ENCODE peak calls at places on chromosomes 6 and 20, in seven cellular contexts. R is mesenchymal stem cell, L is H1, N is mesendoderm, F is H9, O is IMR-90, Y is trophoblast cell. K is an unnamed sample.

GRCh38 chr6:1756472-1757129 is 146.9 kb downstream of the FOXC1 start:
- DNase-seq in R (no peak), L (no peak), N (no peak), F (no peak), O (no peak), Y (peak), K (no peak)

GRCh38 chr6:27768556-27768955 is 143.6 kb downstream of the OR2B2 start:
- DNase-seq in R (no peak), L (no peak), N (no peak), F (no peak), O (no peak), Y (no peak), K (no peak)

GRCh38 chr6:112827793-112828192 is 480.7 kb downstream of the RFPL4B start:
- DNase-seq in R (no peak), L (no peak), N (no peak), F (no peak), O (no peak), Y (no peak), K (no peak)

GRCh38 chr6:154513601-154514320 is 3.3 kb upstream of the CNKSR3 start:
- DNase-seq in R (peak), L (no peak), N (peak), F (no peak), O (no peak), Y (peak), K (no peak)

GRCh38 chr6:169289671-169290408 is 36.2 kb upstream of the THBS2 start:
- DNase-seq in R (no peak), L (no peak), N (no peak), F (no peak), O (peak), Y (peak), K (no peak)

GRCh38 chr20:41299899-41300298 is 17.6 kb downstream of the ZHX3 start:
- DNase-seq in R (no peak), L (no peak), N (no peak), F (no peak), O (no peak), Y (peak), K (no peak)

GRCh38 chr6:45956663-45957062 is 59.0 kb downstream of the CLIC5 start:
- DNase-seq in R (no peak), L (no peak), N (no peak), F (no peak), O (no peak), Y (no peak), K (no peak)

GRCh38 chr20:33337531-33338165 is 54.6 kb downstream of the BPIFB1 start:
- DNase-seq in R (no peak), L (no peak), N (no peak), F (no peak), O (no peak), Y (no peak), K (no peak)

GRCh38 chr20:24816907-24817306 is 132.2 kb upstream of the CST7 start:
- DNase-seq in R (no peak), L (no peak), N (no peak), F (no peak), O (no peak), Y (peak), K (no peak)

GRCh38 chr6:85670573-85670972 is 27.9 kb upstream of the SYNCRIP start:
- DNase-seq in R (peak), L (no peak), N (no peak), F (no peak), O (peak), Y (no peak), K (no peak)

GRCh38 chr6:81819767-81820166 is 67.3 kb upstream of the TENT5A start:
- DNase-seq in R (no peak), L (no peak), N (no peak), F (no peak), O (no peak), Y (no peak), K (no peak)

GRCh38 chr6:155955038-155955437 is 499.4 kb upstream of the NOX3 start:
- DNase-seq in R (no peak), L (peak), N (peak), F (peak), O (no peak), Y (no peak), K (no peak)

GRCh38 chr6:129889580-129889979 is 28.5 kb upstream of the TMEM244 start:
- DNase-seq in R (peak), L (no peak), N (no peak), F (no peak), O (peak), Y (no peak), K (no peak)

GRCh38 chr6:80641591-80641990 is 535.1 kb downstream of the BCKDHB start:
- DNase-seq in R (peak), L (no peak), N (no peak), F (no peak), O (peak), Y (no peak), K (no peak)

GRCh38 chr20:53930651-53931504 is 139.5 kb downstream of the BCAS1 start:
- DNase-seq in R (no peak), L (no peak), N (no peak), F (no peak), O (peak), Y (peak), K (no peak)

GRCh38 chr6:45422541-45423110 is 44.9 kb upstream of the SUPT3H start:
- DNase-seq in R (peak), L (no peak), N (peak), F (peak), O (peak), Y (peak), K (peak)

GRCh38 chr6:47595785-47596184 is 102.6 kb upstream of the ADGRF4 start:
- DNase-seq in R (no peak), L (no peak), N (no peak), F (no peak), O (no peak), Y (peak), K (no peak)

GRCh38 chr20:15705975-15706374 is 867.3 kb downstream of the KIF16B start:
- DNase-seq in R (no peak), L (no peak), N (no peak), F (no peak), O (no peak), Y (no peak), K (no peak)

GRCh38 chr6:54283877-54284860 is 24.1 kb upstream of the TINAG start:
- DNase-seq in R (no peak), L (no peak), N (no peak), F (no peak), O (peak), Y (no peak), K (no peak)

GRCh38 chr20:64188682-64189529 is 24.7 kb downstream of the MYT1 start:
- DNase-seq in R (peak), L (peak), N (peak), F (peak), O (peak), Y (peak), K (peak)

GRCh38 chr6:88114838-88115237 is 51.3 kb downstream of the CNR1 start:
- DNase-seq in R (no peak), L (no peak), N (no peak), F (no peak), O (no peak), Y (no peak), K (no peak)

GRCh38 chr6:91716361-91716760 is 1129.5 kb upstream of the MAP3K7 start:
- DNase-seq in R (no peak), L (no peak), N (no peak), F (no peak), O (no peak), Y (no peak), K (no peak)

GRCh38 chr20:40497781-40498691 is 191.0 kb downstream of the MAFB start:
- DNase-seq in R (peak), L (no peak), N (no peak), F (no peak), O (no peak), Y (peak), K (no peak)

GRCh38 chr6:40588480-40588879 is 1.3 kb upstream of the LRFN2 start:
- DNase-seq in R (no peak), L (no peak), N (peak), F (no peak), O (no peak), Y (no peak), K (no peak)

GRCh38 chr6:84204011-84204410 is 23.4 kb downstream of the CEP162 start:
- DNase-seq in R (no peak), L (no peak), N (no peak), F (no peak), O (no peak), Y (no peak), K (no peak)

GRCh38 chr6:91633374-91634184 is 1046.7 kb upstream of the MAP3K7 start:
- DNase-seq in R (peak), L (no peak), N (peak), F (no peak), O (no peak), Y (no peak), K (peak)

GRCh38 chr6:90343581-90343980 is 46.9 kb upstream of the BACH2 start:
- DNase-seq in R (no peak), L (no peak), N (no peak), F (no peak), O (peak), Y (peak), K (no peak)

GRCh38 chr20:20732641-20733040 is 20.2 kb upstream of the RALGAPA2 start:
- DNase-seq in R (no peak), L (no peak), N (no peak), F (no peak), O (no peak), Y (no peak), K (no peak)

GRCh38 chr6:41723936-41724637 is 11.3 kb downstream of the TFEB start:
- DNase-seq in R (no peak), L (no peak), N (no peak), F (no peak), O (no peak), Y (no peak), K (no peak)

GRCh38 chr6:158068893-158069799 is 87.5 kb downstream of the SYNJ2 start:
- DNase-seq in R (peak), L (no peak), N (peak), F (no peak), O (peak), Y (no peak), K (no peak)

GRCh38 chr6:87333591-87334181 is 4.6 kb upstream of the GJB7 start:
- DNase-seq in R (peak), L (no peak), N (peak), F (no peak), O (peak), Y (no peak), K (no peak)

GRCh38 chr20:57948177-57948955 is 238.6 kb upstream of the PMEPA1 start:
- DNase-seq in R (no peak), L (no peak), N (no peak), F (no peak), O (no peak), Y (no peak), K (no peak)

GRCh38 chr6:144151010-144151727 is 852 bp downstream of the STX11 start:
- DNase-seq in R (peak), L (no peak), N (peak), F (no peak), O (no peak), Y (peak), K (no peak)

GRCh38 chr6:14861491-14861943 is 384.4 kb upstream of the JARID2 start:
- DNase-seq in R (no peak), L (no peak), N (peak), F (peak), O (no peak), Y (no peak), K (no peak)

GRCh38 chr6:136594671-136595070 is 44.4 kb upstream of the MAP7 start:
- DNase-seq in R (no peak), L (no peak), N (no peak), F (no peak), O (no peak), Y (no peak), K (no peak)

GRCh38 chr6:141153563-141153962 is 979.2 kb upstream of the GJE1 start:
- DNase-seq in R (no peak), L (peak), N (peak), F (peak), O (no peak), Y (no peak), K (no peak)

GRCh38 chr20:43767686-43768474 is 41.1 kb upstream of the GTSF1L start:
- DNase-seq in R (no peak), L (no peak), N (no peak), F (no peak), O (peak), Y (no peak), K (no peak)

GRCh38 chr6:34726055-34726454 is 29.5 kb upstream of the ILRUN start:
- DNase-seq in R (no peak), L (no peak), N (no peak), F (no peak), O (no peak), Y (no peak), K (no peak)
- H2BK5ac ChIP-seq in R (no peak), L (no peak), N (no peak), F (no peak), O (no peak), Y (no peak), K (no peak)

GRCh38 chr20:52167232-52167840 is 24.2 kb downstream of the ZFP64 start:
- DNase-seq in R (no peak), L (no peak), N (no peak), F (no peak), O (no peak), Y (no peak), K (no peak)

GRCh38 chr20:52171025-52171424 is 20.6 kb downstream of the ZFP64 start:
- DNase-seq in R (no peak), L (no peak), N (peak), F (no peak), O (no peak), Y (no peak), K (no peak)

GRCh38 chr20:52172392-52173047 is 19.1 kb downstream of the ZFP64 start:
- DNase-seq in R (no peak), L (no peak), N (no peak), F (no peak), O (no peak), Y (no peak), K (no peak)

GRCh38 chr20:52166150-52166549 is 25.4 kb downstream of the ZFP64 start:
- DNase-seq in R (no peak), L (no peak), N (no peak), F (no peak), O (no peak), Y (no peak), K (no peak)

GRCh38 chr20:52168116-52168515 is 23.5 kb downstream of the ZFP64 start:
- DNase-seq in R (no peak), L (no peak), N (no peak), F (no peak), O (no peak), Y (no peak), K (no peak)
- H3K9ac ChIP-seq in R (no peak), L (no peak), N (no peak), F (no peak), O (no peak), Y (no peak), K (no peak)

GRCh38 chr6:106766201-106766600 is 136.8 kb downstream of the QRSL1 start:
- DNase-seq in R (no peak), L (no peak), N (no peak), F (no peak), O (no peak), Y (no peak), K (no peak)
- H2BK5ac ChIP-seq in R (no peak), L (no peak), N (no peak), F (no peak), O (no peak), Y (no peak), K (no peak)

GRCh38 chr6:67350729-67351128 is 1284.4 kb upstream of the ADGRB3 start:
- DNase-seq in R (no peak), L (no peak), N (no peak), F (no peak), O (no peak), Y (no peak), K (no peak)

DNA sequence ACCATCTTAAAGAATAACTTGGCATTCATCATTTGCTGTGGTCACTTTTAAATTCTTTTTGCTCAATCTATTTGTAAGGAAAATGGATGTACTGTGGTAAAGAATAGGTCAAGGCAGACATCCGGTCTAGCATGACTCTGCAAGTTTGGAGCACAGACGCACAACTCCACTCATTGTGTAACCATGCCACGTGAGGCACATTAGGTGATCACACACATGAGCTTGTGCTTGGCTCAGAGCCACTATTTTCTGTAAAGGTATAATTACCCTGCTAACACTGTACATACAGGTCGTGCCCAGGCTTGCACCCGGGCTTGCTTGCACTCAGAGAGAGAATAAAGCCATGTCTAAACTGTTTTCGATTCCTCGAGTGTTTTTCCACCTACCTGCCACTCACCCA is 1289.1 kb upstream of the ADGRB3 start:
- DNase-seq in R (no peak), L (no peak), N (no peak), F (no peak), O (no peak), Y (no peak), K (no peak)
- H3K9ac ChIP-seq in R (no peak), L (no peak), N (no peak), F (no peak), O (no peak), Y (no peak), K (no peak)

GRCh38 chr6:44396968-44397367 is 9.5 kb downstream of the CDC5L start:
- DNase-seq in R (no peak), L (no peak), N (no peak), F (no peak), O (no peak), Y (no peak), K (no peak)

GRCh38 chr6:44399991-44400390 is 12.5 kb downstream of the CDC5L start:
- DNase-seq in R (no peak), L (no peak), N (no peak), F (no peak), O (no peak), Y (peak), K (no peak)

GRCh38 chr6:44395501-44395900 is 8.0 kb downstream of the CDC5L start:
- DNase-seq in R (no peak), L (no peak), N (no peak), F (no peak), O (no peak), Y (no peak), K (no peak)

GRCh38 chr6:44400572-44400971 is 13.1 kb downstream of the CDC5L start:
- DNase-seq in R (no peak), L (no peak), N (no peak), F (no peak), O (no peak), Y (peak), K (no peak)

GRCh38 chr6:44397424-44398169 is 10.1 kb downstream of the CDC5L start:
- DNase-seq in R (no peak), L (no peak), N (no peak), F (no peak), O (no peak), Y (no peak), K (no peak)
- H2BK5ac ChIP-seq in R (no peak), L (no peak), N (no peak), F (no peak), O (no peak), Y (no peak), K (no peak)